ENCODE peak calls at places on chromosome 17, in ten cellular contexts. W is GM20000, S is HFF-Myc, A is nephron progenitor cell, C is HL-60, K is AG04450, R is WERI-Rb-1, M is tibial artery, J is ovary, V is GM10248. D is an unnamed sample.

GRCh38 chr17:14299261-14300093 is 1.4 kb upstream of the HS3ST3B1 start:
- DNase-seq in C (no peak), J (peak), S (no peak), W (peak), V (no peak), M (no peak), R (no peak), A (peak), K (no peak), D (no peak)

GRCh38 chr17:49984776-49985175 is 10.2 kb downstream of the DLX3 start:
- DNase-seq in J (no peak), R (no peak), C (no peak), V (no peak), A (no peak), K (no peak), S (no peak), W (no peak), M (no peak), D (no peak)

GRCh38 chr17:37494401-37494831 is 4.7 kb downstream of the DUSP14 start:
- DNase-seq in W (no peak), R (no peak), V (no peak), S (no peak), C (no peak), M (no peak), J (no peak), K (no peak), A (no peak), D (no peak)

GRCh38 chr17:60358611-60359225 is 33.2 kb downstream of the USP32 start:
- DNase-seq in J (no peak), R (no peak), M (no peak), S (no peak), K (no peak), C (no peak), W (no peak), V (no peak), A (no peak), D (no peak)

GRCh38 chr17:82671071-82671470 is 22.8 kb upstream of the WDR45B start:
- DNase-seq in J (peak), M (no peak), C (no peak), S (no peak), K (no peak), W (no peak), V (no peak), R (no peak), A (no peak), D (no peak)

GRCh38 chr17:75524971-75525805 is at the start of gene LLGL2:
- DNase-seq in C (peak), V (peak), S (no peak), R (peak), J (peak), A (peak), W (peak), K (no peak), M (peak), D (no peak)

GRCh38 chr17:65104541-65104940 is 32.6 kb upstream of the RGS9 start:
- DNase-seq in M (no peak), C (no peak), S (no peak), A (no peak), W (no peak), J (no peak), R (no peak), V (no peak), K (no peak), D (no peak)

GRCh38 chr17:76268991-76269981 is 4.1 kb downstream of the UBALD2 start:
- DNase-seq in M (no peak), A (no peak), S (no peak), J (no peak), V (no peak), R (no peak), K (no peak), W (no peak), C (no peak), D (no peak)

GRCh38 chr17:30237296-30238002 is 2.0 kb upstream of the SLC6A4 start:
- DNase-seq in S (no peak), J (no peak), M (no peak), W (no peak), A (no peak), R (no peak), K (no peak), V (no peak), C (no peak), D (no peak)

GRCh38 chr17:57988301-57989010 is 402 bp upstream of the VEZF1 start:
- DNase-seq in C (no peak), S (no peak), V (peak), R (peak), M (peak), K (no peak), J (peak), A (no peak), W (peak), D (peak)

GRCh38 chr17:62760059-62760887 is 47.8 kb downstream of the MARCHF10 start:
- DNase-seq in M (no peak), A (no peak), C (no peak), R (no peak), V (no peak), S (no peak), K (no peak), J (no peak), W (no peak), D (peak)

GRCh38 chr17:16425698-16426659 is 10.6 kb downstream of the TRPV2 start:
- DNase-seq in M (no peak), S (no peak), W (no peak), C (no peak), J (no peak), A (no peak), V (no peak), R (no peak), K (no peak), D (no peak)

GRCh38 chr17:37614823-37615222 is 5.6 kb upstream of the SYNRG start:
- DNase-seq in V (no peak), J (no peak), S (no peak), M (no peak), R (no peak), K (no peak), A (no peak), W (no peak), C (no peak), D (no peak)

GRCh38 chr17:50170662-50171370 is 5.0 kb downstream of the SGCA start:
- DNase-seq in K (no peak), J (no peak), S (no peak), A (no peak), C (no peak), V (peak), R (no peak), M (no peak), W (peak), D (no peak)

GRCh38 chr17:10171581-10171981 is 26.8 kb downstream of the GAS7 start:
- DNase-seq in A (no peak), S (no peak), W (no peak), K (no peak), M (no peak), C (no peak), R (no peak), J (no peak), V (no peak), D (no peak)

GRCh38 chr17:6257339-6257738 is 177.6 kb downstream of the AIPL1 start:
- DNase-seq in S (no peak), K (no peak), R (no peak), W (no peak), V (no peak), C (no peak), A (no peak), M (no peak), J (no peak), D (no peak)

GRCh38 chr17:36546418-36547093 is 1.8 kb downstream of the GGNBP2 start:
- DNase-seq in J (no peak), C (no peak), S (no peak), A (no peak), M (no peak), R (no peak), V (no peak), K (no peak), W (no peak), D (no peak)

GRCh38 chr17:61337247-61337812 is 62.3 kb upstream of the TBX2 start:
- DNase-seq in K (no peak), J (no peak), V (no peak), M (no peak), C (no peak), A (no peak), W (no peak), R (no peak), S (no peak), D (no peak)

GRCh38 chr17:36205637-36206458 is 5.0 kb upstream of the CCL4L2 start:
- DNase-seq in W (no peak), S (no peak), J (no peak), R (no peak), A (no peak), K (no peak), C (no peak), M (no peak), V (no peak), D (no peak)

GRCh38 chr17:4899341-4900230 is at the start of gene C17orf107:
- DNase-seq in K (peak), C (peak), M (peak), R (no peak), W (peak), A (peak), V (peak), S (peak), J (peak), D (peak)

GRCh38 chr17:58513913-58514794 is at the start of gene MTMR4:
- DNase-seq in M (peak), C (peak), V (peak), J (peak), A (peak), K (peak), S (no peak), W (peak), R (peak), D (peak)

GRCh38 chr17:32673964-32674363 is 187.2 kb downstream of the CDK5R1 start:
- DNase-seq in S (no peak), C (no peak), K (no peak), R (no peak), A (no peak), V (no peak), W (no peak), M (no peak), J (no peak), D (no peak)

GRCh38 chr17:65023791-65024190 is 32.7 kb downstream of the GNA13 start:
- DNase-seq in V (no peak), K (no peak), W (no peak), A (no peak), C (no peak), S (peak), R (no peak), J (no peak), M (no peak), D (no peak)

GRCh38 chr17:18118633-18118975 is 10.0 kb downstream of the MYO15A start:
- DNase-seq in S (no peak), R (no peak), V (no peak), J (no peak), M (no peak), K (no peak), A (no peak), W (no peak), C (no peak), D (no peak)

GRCh38 chr17:82106697-82107305 is 8.8 kb upstream of the FASN start:
- DNase-seq in W (peak), V (no peak), C (no peak), K (no peak), A (no peak), R (peak), J (peak), M (peak), S (no peak), D (no peak)

GRCh38 chr17:61289408-61290385 is 109.9 kb upstream of the TBX2 start:
- DNase-seq in W (no peak), V (no peak), C (no peak), K (no peak), A (peak), R (peak), M (no peak), S (no peak), J (no peak), D (no peak)

GRCh38 chr17:63961355-63962207 is 11.1 kb downstream of the SCN4A start:
- DNase-seq in A (peak), V (peak), K (no peak), S (no peak), R (peak), W (peak), C (no peak), J (peak), M (peak), D (peak)

GRCh38 chr17:78268960-78269892 is 37.8 kb downstream of the TMEM235 start:
- DNase-seq in W (no peak), R (peak), S (no peak), J (peak), M (no peak), A (peak), V (no peak), K (no peak), C (no peak), D (no peak)

GRCh38 chr17:42536372-42537155 is 523 bp downstream of the NAGLU start:
- DNase-seq in W (peak), C (peak), J (peak), S (peak), R (peak), A (peak), K (peak), M (peak), V (peak), D (peak)

GRCh38 chr17:3986939-3987335 is 22.7 kb upstream of the ATP2A3 start:
- DNase-seq in S (no peak), R (no peak), C (no peak), W (no peak), J (no peak), A (no peak), K (no peak), V (no peak), M (no peak), D (no peak)

GRCh38 chr17:21239680-21240374 is 13.4 kb downstream of the NATD1 start:
- DNase-seq in S (no peak), V (peak), R (no peak), C (no peak), K (no peak), A (peak), M (no peak), J (no peak), W (peak), D (peak)

GRCh38 chr17:72004476-72005331 is 116.1 kb upstream of the SOX9 start:
- DNase-seq in K (no peak), V (peak), J (no peak), S (no peak), C (no peak), A (no peak), M (no peak), W (peak), R (no peak), D (no peak)

GRCh38 chr17:413016-413350 is 60.4 kb upstream of the RPH3AL start:
- DNase-seq in W (no peak), M (no peak), C (no peak), R (no peak), J (no peak), V (no peak), S (no peak), A (no peak), K (no peak), D (no peak)

GRCh38 chr17:34826332-34826731 is 134.9 kb downstream of the CCT6B start:
- DNase-seq in K (no peak), S (no peak), J (no peak), R (no peak), W (no peak), C (no peak), M (no peak), V (no peak), A (no peak), D (peak)

GRCh38 chr17:55416470-55417052 is 5.1 kb downstream of the MMD start:
- DNase-seq in R (no peak), W (no peak), S (no peak), A (no peak), V (no peak), M (no peak), K (no peak), J (no peak), C (no peak), D (no peak)

GRCh38 chr17:1217030-1217429 is 37.2 kb upstream of the ABR start:
- DNase-seq in A (no peak), V (no peak), M (no peak), R (no peak), K (no peak), W (no peak), S (no peak), C (no peak), J (no peak), D (no peak)

GRCh38 chr17:59355030-59355694 is 23.7 kb downstream of the YPEL2 start:
- DNase-seq in J (no peak), R (no peak), S (no peak), K (no peak), C (no peak), A (no peak), V (no peak), W (no peak), M (no peak), D (no peak)

GRCh38 chr17:42682400-42683384 is at the start of gene CNTNAP1:
- DNase-seq in R (peak), J (peak), A (peak), V (peak), C (no peak), S (no peak), K (no peak), W (peak), M (peak), D (peak)

GRCh38 chr17:10357768-10358167 is 15.0 kb downstream of the MYH13 start:
- DNase-seq in V (peak), W (peak), R (peak), M (no peak), K (no peak), S (no peak), C (no peak), A (peak), J (no peak), D (no peak)

GRCh38 chr17:74466111-74466784 is at the start of gene CD300A:
- DNase-seq in C (peak), J (no peak), R (no peak), K (no peak), W (no peak), V (no peak), A (no peak), M (no peak), S (no peak), D (no peak)
- TF ChIP-seq CTCF in C (no peak), J (no peak), R (no peak), K (no peak), W (no peak), V (no peak), A (no peak), M (no peak), S (no peak), D (no peak)

DNA sequence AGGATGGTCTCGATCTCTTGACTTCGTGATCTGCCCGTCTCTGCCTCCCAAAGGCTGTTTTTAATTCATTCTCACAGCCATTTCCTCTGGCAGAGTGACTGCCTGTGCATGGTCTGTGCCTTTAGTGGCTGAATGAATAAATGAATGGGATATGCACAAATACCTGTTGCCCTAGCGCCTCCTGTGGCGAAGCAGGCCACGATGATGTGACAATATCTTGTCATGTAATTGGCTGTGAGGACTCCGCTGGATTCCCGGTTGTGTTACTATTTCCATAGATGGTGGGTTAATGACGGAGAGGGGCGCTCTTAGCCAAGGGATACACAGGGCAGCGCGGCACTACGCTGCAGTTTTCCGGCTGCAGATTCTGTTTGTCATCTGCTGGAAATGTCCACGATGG is 26.8 kb upstream of the ENDOV start:
- DNase-seq in J (no peak), A (no peak), K (no peak), M (no peak), R (no peak), V (no peak), S (no peak), W (no peak), C (no peak), D (no peak)
- TF ChIP-seq CTCF in J (no peak), A (no peak), K (no peak), M (no peak), R (peak), V (no peak), S (no peak), W (no peak), C (no peak), D (peak)

GRCh38 chr17:2421315-2422147 is 20.7 kb upstream of the MNT start:
- DNase-seq in V (no peak), M (no peak), J (peak), R (peak), A (no peak), S (no peak), W (no peak), K (no peak), C (no peak), D (no peak)
- TF ChIP-seq CTCF in V (no peak), M (no peak), J (no peak), R (peak), A (no peak), S (peak), W (no peak), K (peak), C (no peak), D (peak)

GRCh38 chr17:40452921-40453378 is 9.7 kb downstream of the IGFBP4 start:
- DNase-seq in A (no peak), J (peak), C (no peak), W (no peak), K (no peak), S (no peak), R (no peak), M (no peak), V (no peak), D (no peak)

GRCh38 chr17:40452074-40452787 is 9.0 kb downstream of the IGFBP4 start:
- DNase-seq in C (no peak), R (no peak), M (peak), S (no peak), K (no peak), J (peak), A (no peak), V (no peak), W (no peak), D (peak)

GRCh38 chr17:40456396-40456951 is 13.2 kb downstream of the IGFBP4 start:
- DNase-seq in J (peak), K (no peak), R (no peak), M (peak), A (no peak), V (no peak), C (no peak), S (no peak), W (no peak), D (no peak)

GRCh38 chr17:40451420-40451819 is 8.2 kb downstream of the IGFBP4 start:
- DNase-seq in K (peak), J (peak), V (no peak), M (peak), W (no peak), A (no peak), S (no peak), C (no peak), R (no peak), D (no peak)

DNA sequence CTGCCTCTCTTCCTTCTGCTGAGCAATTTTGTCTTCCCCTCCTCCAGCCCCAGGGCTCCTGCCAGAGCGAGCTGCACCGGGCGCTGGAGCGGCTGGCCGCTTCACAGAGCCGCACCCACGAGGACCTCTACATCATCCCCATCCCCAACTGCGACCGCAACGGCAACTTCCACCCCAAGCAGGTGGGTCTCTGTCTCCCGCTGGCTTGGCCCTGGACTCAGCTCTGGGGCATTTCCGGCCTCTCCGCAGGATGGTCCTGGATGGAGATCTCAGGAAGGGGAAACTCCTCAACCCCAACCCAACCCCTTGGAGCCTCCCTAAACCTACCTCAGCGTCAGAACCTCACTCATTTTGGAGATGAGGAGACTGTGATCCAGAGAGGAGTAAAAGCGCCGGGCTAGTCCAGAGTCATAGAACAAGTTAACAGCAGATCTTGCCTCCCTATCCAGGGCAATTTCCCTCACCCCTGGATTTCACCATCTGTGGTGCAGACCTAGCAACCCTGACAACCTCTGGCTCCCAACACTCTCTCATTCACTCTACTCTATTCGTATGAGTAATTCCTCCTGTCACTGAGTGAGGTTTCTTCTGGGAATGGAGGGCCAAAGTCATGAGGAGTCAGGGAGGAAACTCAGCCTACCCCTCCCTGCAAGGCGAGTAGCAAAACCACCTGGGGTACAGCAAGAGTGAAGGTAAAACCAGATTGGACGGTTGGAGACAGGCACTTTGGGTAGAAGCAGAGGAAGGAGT is 10.8 kb downstream of the IGFBP4 start:
- DNase-seq in C (no peak), M (no peak), K (no peak), V (no peak), W (no peak), J (no peak), R (no peak), S (peak), A (no peak), D (peak)
- TF ChIP-seq CTCF in C (no peak), M (no peak), K (no peak), V (no peak), W (no peak), J (no peak), R (no peak), S (no peak), A (no peak), D (no peak)

GRCh38 chr17:47950448-47950847 is 7.2 kb downstream of the PRR15L start:
- DNase-seq in M (no peak), V (no peak), J (no peak), A (no peak), R (no peak), C (no peak), K (no peak), S (no peak), W (no peak), D (no peak)

GRCh38 chr17:47952181-47953021 is 5.3 kb downstream of the PRR15L start:
- DNase-seq in W (no peak), C (no peak), M (no peak), V (no peak), R (no peak), A (no peak), K (no peak), J (no peak), S (no peak), D (no peak)

GRCh38 chr17:47956818-47957590 is 679 bp downstream of the PRR15L start:
- DNase-seq in A (no peak), K (no peak), M (no peak), S (no peak), R (no peak), W (no peak), C (no peak), J (no peak), V (no peak), D (no peak)

GRCh38 chr17:47955497-47956461 is 1.9 kb downstream of the PRR15L start:
- DNase-seq in C (no peak), A (no peak), W (no peak), S (no peak), J (no peak), M (no peak), R (no peak), V (no peak), K (no peak), D (no peak)

GRCh38 chr17:47953945-47954344 is 3.7 kb downstream of the PRR15L start:
- DNase-seq in V (no peak), W (no peak), M (no peak), K (no peak), C (no peak), R (no peak), J (no peak), S (no peak), A (no peak), D (no peak)
- TF ChIP-seq CTCF in V (no peak), W (no peak), M (no peak), K (peak), C (no peak), R (no peak), J (no peak), S (no peak), A (no peak), D (peak)